ENCODE peak calls at places on chromosomes 2 and 18, in six cellular contexts. Q is IMR-90, B is mesenchymal stem cell, E is neuronal stem cell, P is H9, M is trophoblast cell. O is an unnamed sample.

GRCh38 chr18:59954746-59955145 is 55.0 kb downstream of the PMAIP1 start:
- DNase-seq in Q (peak), B (peak), E (no peak), P (no peak), M (peak), O (no peak)

GRCh38 chr2:84451579-84451978 is 7.5 kb downstream of the SUCLG1 start:
- DNase-seq in Q (no peak), B (no peak), E (no peak), P (no peak), M (no peak), O (no peak)

GRCh38 chr2:28137221-28137620 is 246.7 kb downstream of the BABAM2 start:
- DNase-seq in Q (peak), B (peak), E (no peak), P (no peak), M (no peak), O (no peak)

GRCh38 chr2:116133563-116133962 is 1680.9 kb upstream of the DDX18 start:
- DNase-seq in Q (no peak), B (no peak), E (no peak), P (no peak), M (no peak), O (no peak)

GRCh38 chr2:229270551-229271410 is at the start of gene PID1:
- DNase-seq in Q (peak), B (peak), E (peak), P (peak), M (peak), O (no peak)

GRCh38 chr2:189763908-189764661 is 1.5 kb upstream of the OSGEPL1 start:
- DNase-seq in Q (peak), B (peak), E (no peak), P (no peak), M (no peak), O (no peak)

GRCh38 chr2:170930132-170931109 is 1.4 kb downstream of the GORASP2 start:
- DNase-seq in Q (peak), B (peak), E (no peak), P (no peak), M (peak), O (no peak)

GRCh38 chr18:28065793-28066186 is 111.1 kb downstream of the CDH2 start:
- DNase-seq in Q (no peak), B (no peak), E (no peak), P (no peak), M (peak), O (no peak)

GRCh38 chr2:191853843-191854242 is 7.0 kb upstream of the CAVIN2 start:
- DNase-seq in Q (no peak), B (no peak), E (no peak), P (no peak), M (no peak), O (no peak)

GRCh38 chr2:171271380-171271779 is 110.7 kb upstream of the TLK1 start:
- DNase-seq in Q (no peak), B (no peak), E (no peak), P (no peak), M (peak), O (no peak)

GRCh38 chr2:118049140-118050128 is 35.6 kb upstream of the CCDC93 start:
- DNase-seq in Q (no peak), B (no peak), E (no peak), P (no peak), M (no peak), O (no peak)

DNA sequence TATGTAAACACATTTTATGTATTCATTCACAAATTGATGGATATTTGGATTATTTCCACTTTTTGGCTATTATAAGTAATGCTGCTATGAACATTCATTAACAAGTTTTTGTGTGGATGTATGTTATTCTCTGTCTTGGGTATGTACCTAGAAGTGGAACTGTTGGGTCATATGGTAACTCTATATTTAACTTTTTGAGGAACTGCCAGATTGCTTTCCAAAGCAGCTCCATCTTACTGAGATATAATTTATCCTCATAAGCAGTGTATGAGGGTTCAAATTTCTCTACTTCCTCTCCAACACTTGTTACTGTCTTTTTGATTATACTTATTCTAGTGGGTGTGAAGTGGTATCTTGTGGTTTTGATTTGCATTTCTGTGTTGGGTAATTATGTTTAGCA is 7.1 kb upstream of the EML6 start:
- DNase-seq in Q (no peak), B (no peak), E (no peak), P (no peak), M (no peak), O (no peak)
- H4K91ac ChIP-seq in Q (no peak), B (no peak), E (no peak), P (no peak), M (no peak), O (no peak)

DNA sequence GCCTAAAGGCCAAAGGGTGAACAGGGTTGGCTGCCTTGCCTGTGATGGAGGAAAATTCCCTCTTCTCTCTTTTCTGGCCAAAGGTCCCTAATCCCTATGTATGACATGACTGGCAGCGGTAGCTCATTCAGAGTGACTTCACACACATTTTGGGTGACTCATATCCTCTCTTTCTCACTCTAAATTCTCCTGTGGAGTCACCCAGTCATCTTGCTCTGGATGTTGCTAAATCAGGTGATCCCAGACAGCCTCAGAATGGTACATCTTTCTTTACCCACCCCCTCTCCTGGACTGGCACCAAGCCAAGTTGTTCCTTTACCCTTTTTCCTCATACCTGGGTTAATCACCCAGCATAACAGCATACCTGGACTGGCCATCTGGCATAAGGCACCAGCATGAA is 77.2 kb downstream of the NEURL3 start:
- DNase-seq in Q (peak), B (peak), E (no peak), P (no peak), M (peak), O (no peak)
- H4K91ac ChIP-seq in Q (no peak), B (no peak), E (no peak), P (no peak), M (no peak), O (no peak)

DNA sequence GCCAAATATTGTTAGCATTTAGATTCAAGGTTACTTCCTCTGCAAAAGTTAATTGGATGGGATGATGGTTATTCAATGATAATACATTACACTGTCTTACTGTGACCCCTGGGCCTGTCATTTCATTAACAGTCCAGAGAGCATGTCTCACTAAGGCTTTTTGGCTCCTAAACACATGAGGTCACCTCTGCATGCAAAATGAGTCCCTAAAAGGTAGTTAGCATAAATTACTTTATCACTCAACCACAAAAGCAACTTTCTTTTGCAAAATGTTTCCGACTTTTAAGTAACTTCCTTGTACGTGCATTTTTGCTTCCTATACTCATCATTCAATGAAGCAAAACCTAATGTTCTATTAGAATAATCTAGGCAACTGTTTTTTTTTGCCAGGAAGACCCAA is 16.8 kb upstream of the AGFG1 start:
- DNase-seq in Q (no peak), B (no peak), E (no peak), P (no peak), M (no peak), O (no peak)
- H4K91ac ChIP-seq in Q (no peak), B (no peak), E (no peak), P (no peak), M (no peak), O (no peak)

GRCh38 chr2:53905396-53905795 is 45.6 kb upstream of the GPR75 start:
- DNase-seq in Q (no peak), B (no peak), E (no peak), P (no peak), M (peak), O (no peak)
- H4K91ac ChIP-seq in Q (no peak), B (no peak), E (no peak), P (no peak), M (no peak), O (no peak)

GRCh38 chr2:231094671-231095346 is 30.0 kb downstream of the HTR2B start:
- DNase-seq in Q (no peak), B (no peak), E (no peak), P (no peak), M (peak), O (no peak)
- H4K91ac ChIP-seq in Q (no peak), B (no peak), E (no peak), P (no peak), M (no peak), O (no peak)

GRCh38 chr2:145305854-145306253 is 785.9 kb upstream of the ZEB2 start:
- DNase-seq in Q (no peak), B (no peak), E (no peak), P (no peak), M (no peak), O (no peak)
- H4K91ac ChIP-seq in Q (no peak), B (no peak), E (no peak), P (no peak), M (no peak), O (no peak)

GRCh38 chr2:25835906-25836305 is 42.4 kb downstream of the ASXL2 start:
- DNase-seq in Q (no peak), B (no peak), E (no peak), P (no peak), M (no peak), O (no peak)
- H4K91ac ChIP-seq in Q (no peak), B (no peak), E (no peak), P (no peak), M (no peak), O (no peak)

GRCh38 chr18:2466978-2467377 is 104.3 kb downstream of the METTL4 start:
- DNase-seq in Q (no peak), B (no peak), E (no peak), P (no peak), M (no peak), O (no peak)

GRCh38 chr18:2471523-2471922 is 99.8 kb downstream of the METTL4 start:
- DNase-seq in Q (no peak), B (no peak), E (no peak), P (no peak), M (peak), O (no peak)
- H4K91ac ChIP-seq in Q (no peak), B (no peak), E (no peak), P (no peak), M (no peak), O (no peak)